ENCODE peak calls at places on chromosomes 1 and 21, in nine cellular contexts. K is neural crest cell; I is Panc1; E is lower lobe of right lung; H is adrenal gland; G is CD4-positive, alpha-beta T cell; Q is Peyer's patch; V is nephron progenitor cell; D is GM12865. J is an unnamed sample.
A peak's percentile ranks its signal among the peaks of the same experiment; 100 is the strongest.

GRCh38 chr1:25579947-25580309 is 36.5 kb downstream of the LDLRAP1 start:
- DNase-seq in K (no peak), I (no peak), E (no peak), H (no peak), G (no peak), Q (no peak), V (no peak), D (no peak), J (no peak)

GRCh38 chr1:101088431-101088830 is 62.8 kb upstream of the DPH5 start:
- DNase-seq in K (no peak), I (no peak), E (no peak), H (no peak), G (no peak), Q (no peak), V (no peak), D (no peak), J (no peak)

GRCh38 chr1:210251680-210252490 is 19.3 kb downstream of the SERTAD4 start:
- DNase-seq in K (peak; percentile 15), I (no peak), E (no peak), H (no peak), G (no peak), Q (peak; percentile 53), V (peak; percentile 30), D (no peak), J (no peak)

GRCh38 chr1:198598796-198599321 is 40.0 kb upstream of the PTPRC start:
- DNase-seq in K (no peak), I (no peak), E (no peak), H (no peak), G (no peak), Q (peak; percentile 76), V (peak; percentile 8), D (peak; percentile 86), J (peak; percentile 82)

GRCh38 chr1:66944330-66945274 is 19.8 kb downstream of the MIER1 start:
- DNase-seq in K (no peak), I (peak; percentile 93), E (no peak), H (peak; percentile 88), G (no peak), Q (peak; percentile 66), V (no peak), D (no peak), J (no peak)

GRCh38 chr1:232868793-232869491 is 63.7 kb downstream of the MAP10 start:
- DNase-seq in K (no peak), I (no peak), E (no peak), H (peak; percentile 46), G (no peak), Q (peak; percentile 47), V (no peak), D (no peak), J (no peak)

GRCh38 chr1:246647113-246647512 is 77.1 kb upstream of the SCCPDH start:
- DNase-seq in K (peak; percentile 13), I (no peak), E (no peak), H (peak; percentile 38), G (no peak), Q (peak; percentile 54), V (peak; percentile 62), D (no peak), J (no peak)

GRCh38 chr1:7341145-7341900 is 429.8 kb upstream of the VAMP3 start:
- DNase-seq in K (no peak), I (no peak), E (no peak), H (no peak), G (no peak), Q (peak; percentile 55), V (no peak), D (no peak), J (no peak)

GRCh38 chr1:27098447-27099153 is 56.3 kb downstream of the SLC9A1 start:
- DNase-seq in K (no peak), I (no peak), E (peak; percentile 82), H (no peak), G (no peak), Q (no peak), V (no peak), D (no peak), J (no peak)

GRCh38 chr1:48831579-48831978 is 54.9 kb upstream of the BEND5 start:
- DNase-seq in K (no peak), I (no peak), E (no peak), H (no peak), G (no peak), Q (no peak), V (no peak), D (no peak), J (no peak)

GRCh38 chr1:198496216-198497143 is 44.0 kb downstream of the ATP6V1G3 start:
- DNase-seq in K (no peak), I (peak; percentile 20), E (no peak), H (no peak), G (no peak), Q (no peak), V (no peak), D (no peak), J (no peak)

GRCh38 chr1:80050085-80050484 is 1043.6 kb upstream of the ADGRL4 start:
- DNase-seq in K (no peak), I (no peak), E (no peak), H (no peak), G (no peak), Q (no peak), V (no peak), D (no peak), J (no peak)

GRCh38 chr1:94862718-94863117 is 42.6 kb downstream of the SLC44A3 start:
- DNase-seq in K (no peak), I (no peak), E (no peak), H (no peak), G (no peak), Q (no peak), V (no peak), D (no peak), J (no peak)

GRCh38 chr1:219066631-219067349 is 106.9 kb upstream of the LYPLAL1 start:
- DNase-seq in K (no peak), I (peak; percentile 36), E (no peak), H (no peak), G (no peak), Q (no peak), V (no peak), D (peak; percentile 18), J (no peak)

GRCh38 chr1:64982134-64982533 is 15.8 kb upstream of the JAK1 start:
- DNase-seq in K (no peak), I (no peak), E (no peak), H (no peak), G (no peak), Q (no peak), V (no peak), D (no peak), J (no peak)

GRCh38 chr1:214895226-214895625 is 187.3 kb upstream of the KCNK2 start:
- DNase-seq in K (no peak), I (no peak), E (no peak), H (no peak), G (no peak), Q (no peak), V (no peak), D (no peak), J (no peak)

GRCh38 chr1:202010042-202011015 is at the start of gene ELF3:
- DNase-seq in K (no peak), I (no peak), E (peak; percentile 86), H (no peak), G (no peak), Q (peak; percentile 92), V (peak; percentile 72), D (peak; percentile 70), J (peak; percentile 24)

GRCh38 chr1:15060104-15060503 is 93.4 kb upstream of the TMEM51 start:
- DNase-seq in K (no peak), I (no peak), E (no peak), H (no peak), G (no peak), Q (no peak), V (no peak), D (no peak), J (no peak)

GRCh38 chr21:42593007-42593814 is 60.2 kb upstream of the PDE9A start:
- DNase-seq in K (peak; percentile 64), I (no peak), E (peak; percentile 75), H (peak; percentile 82), G (peak; percentile 54), Q (peak; percentile 88), V (peak; percentile 79), D (peak; percentile 66), J (no peak)

GRCh38 chr1:214901718-214902117 is 180.8 kb upstream of the KCNK2 start:
- DNase-seq in K (no peak), I (no peak), E (no peak), H (no peak), G (no peak), Q (no peak), V (no peak), D (no peak), J (no peak)

GRCh38 chr1:52677407-52677806 is 20.7 kb downstream of the COA7 start:
- DNase-seq in K (no peak), I (no peak), E (no peak), H (peak; percentile 55), G (no peak), Q (no peak), V (no peak), D (no peak), J (no peak)

GRCh38 chr1:36606908-36607651 is 124.4 kb upstream of the CSF3R start:
- DNase-seq in K (no peak), I (no peak), E (no peak), H (no peak), G (no peak), Q (no peak), V (no peak), D (no peak), J (no peak)

DNA sequence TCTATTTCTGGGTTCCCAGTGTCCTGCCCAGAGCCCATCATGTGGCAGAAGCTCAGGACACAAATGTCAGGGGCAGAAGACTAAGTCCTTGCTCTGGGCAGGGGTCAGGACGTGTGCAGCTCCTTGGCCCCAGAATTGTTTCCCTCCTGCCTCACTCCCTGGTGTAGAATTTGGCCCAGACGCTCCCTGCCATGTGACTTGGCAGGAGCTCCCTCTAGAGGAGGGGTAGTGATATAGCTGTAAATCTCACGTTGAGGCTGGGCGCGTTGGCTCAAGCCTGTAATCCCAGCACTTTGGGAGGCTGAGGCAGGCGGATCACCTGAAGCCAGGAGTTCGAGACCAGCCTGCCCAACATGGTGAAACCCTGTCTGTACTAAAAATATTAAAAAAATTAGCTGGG is 91.2 kb downstream of the UBIAD1 start:
- DNase-seq in K (no peak), I (no peak), E (no peak), H (no peak), G (no peak), Q (no peak), V (no peak), D (peak; percentile 18), J (no peak)
- TF ChIP-seq CTCF in K (peak; percentile 48), I (peak; percentile 84), E (peak; percentile 35), H (no peak), G (peak; percentile 21), Q (peak; percentile 22), V (peak; percentile 28), D (peak; percentile 33), J (peak; percentile 44)

GRCh38 chr1:112722601-112723510 is 7.7 kb upstream of the PPM1J start:
- DNase-seq in K (peak; percentile 55), I (no peak), E (no peak), H (no peak), G (no peak), Q (no peak), V (peak; percentile 59), D (no peak), J (no peak)
- TF ChIP-seq CTCF in K (no peak), I (no peak), E (no peak), H (no peak), G (no peak), Q (no peak), V (no peak), D (no peak), J (no peak)

GRCh38 chr1:35533596-35533995 is 23.6 kb downstream of the KIAA0319L start:
- DNase-seq in K (no peak), I (no peak), E (no peak), H (no peak), G (no peak), Q (no peak), V (no peak), D (no peak), J (no peak)
- TF ChIP-seq CTCF in K (no peak), I (no peak), E (no peak), H (no peak), G (no peak), Q (no peak), V (no peak), D (no peak), J (no peak)

GRCh38 chr1:54571803-54572202 is 23.8 kb downstream of the ACOT11 start:
- DNase-seq in K (no peak), I (no peak), E (no peak), H (no peak), G (no peak), Q (no peak), V (peak; percentile 29), D (no peak), J (no peak)
- TF ChIP-seq CTCF in K (no peak), I (no peak), E (no peak), H (no peak), G (no peak), Q (no peak), V (no peak), D (no peak), J (no peak)